ENCODE peak calls at places on chromosomes 12 and 14, in nine cellular contexts. Q is GM10248; H is hypothalamus; U is stimulated activated CD8-positive, alpha-beta memory T cell treated with anti-CD3 and anti-CD28 coated beads, Interleukin-12 subunit alpha, Interleukin-12 subunit beta, amount 100 ng/mL, for 4 hours; B is cardiac fibroblast; K is T47D; S is pulmonary artery endothelial cell; D is fibroblast of the aortic adventitia; R is AG04450. V is an unnamed sample.

GRCh38 chr14:82837611-82838140 is 1304.0 kb upstream of the SEL1L start:
- DNase-seq in R (no peak), B (no peak), K (no peak), D (no peak), H (no peak), U (no peak), S (no peak), Q (no peak), V (no peak)

GRCh38 chr14:100764716-100765115 is 38.0 kb downstream of the DLK1 start:
- DNase-seq in H (no peak), S (no peak), B (no peak), D (no peak), K (no peak), Q (no peak), R (no peak), U (no peak), V (no peak)

GRCh38 chr12:26042645-26043044 is 82.2 kb downstream of the BHLHE41 start:
- DNase-seq in R (no peak), Q (no peak), K (no peak), D (no peak), H (no peak), U (no peak), S (no peak), B (no peak), V (no peak)

GRCh38 chr12:130342842-130343241 is 5.2 kb downstream of the PIWIL1 start:
- DNase-seq in K (no peak), R (no peak), Q (no peak), U (no peak), H (no peak), B (no peak), S (no peak), D (no peak), V (no peak)

GRCh38 chr12:93419388-93420034 is 22.2 kb downstream of the UBE2N start:
- DNase-seq in R (no peak), B (peak), Q (peak), K (peak), S (peak), H (no peak), D (peak), U (no peak), V (peak)

GRCh38 chr12:613996-614726 is 49.1 kb downstream of the NINJ2 start:
- DNase-seq in H (no peak), B (peak), K (peak), Q (peak), D (peak), U (no peak), S (no peak), R (no peak), V (no peak)

GRCh38 chr14:102749833-102750775 is 27.1 kb upstream of the TRAF3 start:
- DNase-seq in S (no peak), K (no peak), H (no peak), D (no peak), R (no peak), B (no peak), Q (no peak), U (no peak), V (no peak)

GRCh38 chr12:65511134-65511912 is 232.8 kb downstream of the MSRB3 start:
- DNase-seq in H (no peak), K (no peak), B (no peak), U (no peak), Q (no peak), R (no peak), D (no peak), S (no peak), V (no peak)

GRCh38 chr12:53935562-53936341 is 2.9 kb upstream of the HOXC13 start:
- DNase-seq in H (no peak), Q (no peak), S (no peak), B (peak), K (no peak), U (no peak), R (no peak), D (no peak), V (no peak)

GRCh38 chr14:22667881-22668280 is 23.7 kb upstream of the OR6J1 start:
- DNase-seq in U (no peak), B (no peak), Q (no peak), R (no peak), H (no peak), D (no peak), S (no peak), K (no peak), V (no peak)

GRCh38 chr14:20388159-20388558 is 25.1 kb downstream of the TEP1 start:
- DNase-seq in D (no peak), B (no peak), R (no peak), K (no peak), H (no peak), U (no peak), Q (no peak), S (no peak), V (no peak)

GRCh38 chr12:49622501-49623141 is 740 bp upstream of the PRPF40B start:
- DNase-seq in B (peak), K (no peak), D (no peak), H (no peak), R (no peak), U (peak), S (no peak), Q (peak), V (no peak)

V was measured in kidney epithelial cell.